ENCODE peak calls at places on chromosomes 5 and 9, in four cellular contexts. One of them, this sample, is unnamed.

GRCh38 chr9:95770653-95771131 is 104.8 kb upstream of the ERCC6L2 start:
- DNase-seq in colonic mucosa: no peak
- DNase-seq in Jurkat, Clone E6-1: no peak
- DNase-seq in cardiac fibroblast: peak
- DNase-seq in this sample: no peak

GRCh38 chr9:96487949-96488348 is 38.0 kb downstream of the HABP4 start:
- DNase-seq in Jurkat, Clone E6-1: no peak
- DNase-seq in colonic mucosa: no peak
- DNase-seq in cardiac fibroblast: peak
- DNase-seq in this sample: no peak

GRCh38 chr5:176737746-176738699 is 72.3 kb upstream of the UNC5A start:
- DNase-seq in colonic mucosa: peak
- DNase-seq in Jurkat, Clone E6-1: no peak
- DNase-seq in cardiac fibroblast: no peak
- DNase-seq in this sample: no peak

GRCh38 chr5:50699737-50700136 is 33.3 kb downstream of the PARP8 start:
- DNase-seq in Jurkat, Clone E6-1: no peak
- DNase-seq in colonic mucosa: no peak
- DNase-seq in cardiac fibroblast: no peak
- DNase-seq in this sample: no peak

GRCh38 chr5:123440456-123440855 is 17.3 kb upstream of the CEP120 start:
- DNase-seq in colonic mucosa: no peak
- DNase-seq in cardiac fibroblast: no peak
- DNase-seq in Jurkat, Clone E6-1: no peak
- DNase-seq in this sample: no peak

GRCh38 chr5:72648511-72648910 is 141.3 kb upstream of the ZNF366 start:
- DNase-seq in Jurkat, Clone E6-1: no peak
- DNase-seq in cardiac fibroblast: no peak
- DNase-seq in colonic mucosa: no peak
- DNase-seq in this sample: no peak

GRCh38 chr5:72440207-72440638 is 67.0 kb downstream of the ZNF366 start:
- DNase-seq in Jurkat, Clone E6-1: no peak
- DNase-seq in colonic mucosa: no peak
- DNase-seq in cardiac fibroblast: no peak
- DNase-seq in this sample: no peak

GRCh38 chr9:108933231-108933630 is 693 bp downstream of the ELP1 start:
- DNase-seq in cardiac fibroblast: peak
- DNase-seq in colonic mucosa: no peak
- DNase-seq in Jurkat, Clone E6-1: no peak
- DNase-seq in this sample: no peak

GRCh38 chr9:85658716-85659115 is 83.0 kb downstream of the AGTPBP1 start:
- DNase-seq in cardiac fibroblast: no peak
- DNase-seq in Jurkat, Clone E6-1: no peak
- DNase-seq in colonic mucosa: no peak
- DNase-seq in this sample: no peak

GRCh38 chr5:59187772-59188347 is 605.0 kb downstream of the RAB3C start:
- DNase-seq in Jurkat, Clone E6-1: no peak
- DNase-seq in cardiac fibroblast: peak
- DNase-seq in colonic mucosa: no peak
- DNase-seq in this sample: no peak

GRCh38 chr5:102223542-102224444 is 72.3 kb downstream of the SLCO4C1 start:
- DNase-seq in Jurkat, Clone E6-1: peak
- DNase-seq in colonic mucosa: no peak
- DNase-seq in cardiac fibroblast: peak
- DNase-seq in this sample: peak

GRCh38 chr5:94994465-94994996 is 290.4 kb downstream of the MCTP1 start:
- DNase-seq in Jurkat, Clone E6-1: no peak
- DNase-seq in colonic mucosa: no peak
- DNase-seq in cardiac fibroblast: no peak
- DNase-seq in this sample: no peak

GRCh38 chr5:51960617-51961115 is 577.4 kb downstream of the ISL1 start:
- DNase-seq in cardiac fibroblast: peak
- DNase-seq in colonic mucosa: no peak
- DNase-seq in Jurkat, Clone E6-1: peak
- DNase-seq in this sample: peak

GRCh38 chr9:109010676-109011655 is 2.3 kb downstream of the CTNNAL1 start:
- DNase-seq in Jurkat, Clone E6-1: no peak
- DNase-seq in cardiac fibroblast: peak
- DNase-seq in colonic mucosa: no peak
- DNase-seq in this sample: peak

GRCh38 chr5:7878381-7878873 is 9.5 kb downstream of the MTRR start:
- DNase-seq in colonic mucosa: no peak
- DNase-seq in Jurkat, Clone E6-1: no peak
- DNase-seq in cardiac fibroblast: peak
- DNase-seq in this sample: peak

GRCh38 chr5:107893642-107894041 is 222.9 kb upstream of the EFNA5 start:
- DNase-seq in cardiac fibroblast: peak
- DNase-seq in Jurkat, Clone E6-1: no peak
- DNase-seq in colonic mucosa: no peak
- DNase-seq in this sample: no peak

GRCh38 chr5:99037668-99038067 is 108.9 kb upstream of the CHD1 start:
- DNase-seq in Jurkat, Clone E6-1: peak
- DNase-seq in colonic mucosa: peak
- DNase-seq in cardiac fibroblast: no peak
- DNase-seq in this sample: no peak

GRCh38 chr9:21605489-21605931 is 123.4 kb upstream of the IFNE start:
- DNase-seq in cardiac fibroblast: peak
- DNase-seq in colonic mucosa: no peak
- DNase-seq in Jurkat, Clone E6-1: no peak
- DNase-seq in this sample: peak

GRCh38 chr5:173394701-173395100 is 66.5 kb upstream of the STC2 start:
- DNase-seq in cardiac fibroblast: no peak
- DNase-seq in colonic mucosa: no peak
- DNase-seq in Jurkat, Clone E6-1: no peak
- DNase-seq in this sample: no peak

GRCh38 chr5:2299388-2300220 is 416.9 kb upstream of the IRX4 start:
- DNase-seq in Jurkat, Clone E6-1: no peak
- DNase-seq in cardiac fibroblast: no peak
- DNase-seq in colonic mucosa: no peak
- DNase-seq in this sample: no peak

GRCh38 chr5:171521219-171521633 is 101.8 kb downstream of the FGF18 start:
- DNase-seq in colonic mucosa: no peak
- DNase-seq in cardiac fibroblast: peak
- DNase-seq in Jurkat, Clone E6-1: no peak
- DNase-seq in this sample: peak

GRCh38 chr5:51387854-51388320 is 4.6 kb downstream of the ISL1 start:
- DNase-seq in cardiac fibroblast: no peak
- DNase-seq in colonic mucosa: no peak
- DNase-seq in Jurkat, Clone E6-1: no peak
- DNase-seq in this sample: no peak

DNA sequence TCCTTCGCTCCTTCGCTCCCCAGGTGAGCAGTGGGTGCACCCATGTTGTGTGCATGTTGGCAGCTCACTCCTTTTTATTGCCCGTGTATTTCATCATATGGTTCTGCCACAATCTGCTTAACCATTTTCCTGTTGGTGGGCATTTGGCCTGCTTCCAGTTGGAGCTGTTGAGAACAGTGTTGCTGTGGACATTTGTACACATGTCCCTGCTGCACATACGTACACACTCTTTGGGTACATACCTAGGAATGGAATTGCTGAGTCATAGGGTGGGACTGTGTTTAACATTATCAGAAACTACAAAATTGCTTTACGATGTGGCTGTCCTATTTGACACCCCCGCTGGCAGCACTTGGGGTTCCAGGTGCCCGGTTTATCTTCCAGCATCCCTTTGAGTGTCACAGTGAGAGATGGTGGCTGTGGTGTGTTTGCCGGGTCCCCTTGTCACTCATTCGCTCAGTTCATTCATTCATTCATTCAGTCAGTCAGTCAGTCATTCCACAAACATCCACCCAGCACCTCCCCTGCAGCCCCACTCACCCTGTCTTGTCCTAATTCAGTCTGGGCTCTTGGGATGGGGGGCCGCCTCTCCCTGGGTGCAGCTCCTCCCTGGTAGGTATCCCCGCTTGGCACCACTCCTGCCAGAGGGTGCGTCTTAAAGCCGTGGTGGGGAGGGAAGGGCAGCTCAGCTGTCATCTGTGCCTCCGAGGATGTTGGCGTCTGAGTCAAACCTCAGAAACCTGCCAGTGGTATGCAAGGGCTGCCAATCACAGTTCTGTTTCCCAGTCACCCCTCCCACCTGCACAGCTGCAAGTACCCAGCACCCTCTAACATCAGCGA is 8.0 kb upstream of the FIBCD1 start:
- DNase-seq in colonic mucosa: peak
- DNase-seq in cardiac fibroblast: peak
- DNase-seq in Jurkat, Clone E6-1: peak
- DNase-seq in this sample: peak
- H3K4me3 ChIP-seq in colonic mucosa: no peak
- H3K4me3 ChIP-seq in cardiac fibroblast: no peak
- H3K4me3 ChIP-seq in Jurkat, Clone E6-1: no peak
- H3K4me3 ChIP-seq in this sample: peak

GRCh38 chr5:84091400-84091799 is 293.3 kb downstream of the EDIL3 start:
- DNase-seq in cardiac fibroblast: no peak
- DNase-seq in colonic mucosa: no peak
- DNase-seq in Jurkat, Clone E6-1: no peak
- DNase-seq in this sample: no peak

GRCh38 chr5:84085387-84086041 is 299.2 kb downstream of the EDIL3 start:
- DNase-seq in colonic mucosa: no peak
- DNase-seq in Jurkat, Clone E6-1: no peak
- DNase-seq in cardiac fibroblast: no peak
- DNase-seq in this sample: no peak

GRCh38 chr5:84088996-84089395 is 295.7 kb downstream of the EDIL3 start:
- DNase-seq in Jurkat, Clone E6-1: peak
- DNase-seq in cardiac fibroblast: peak
- DNase-seq in colonic mucosa: peak
- DNase-seq in this sample: peak

GRCh38 chr5:84080908-84081307 is 303.8 kb downstream of the EDIL3 start:
- DNase-seq in colonic mucosa: no peak
- DNase-seq in cardiac fibroblast: no peak
- DNase-seq in Jurkat, Clone E6-1: no peak
- DNase-seq in this sample: no peak

GRCh38 chr5:84086517-84086916 is 298.2 kb downstream of the EDIL3 start:
- DNase-seq in Jurkat, Clone E6-1: no peak
- DNase-seq in colonic mucosa: no peak
- DNase-seq in cardiac fibroblast: no peak
- DNase-seq in this sample: no peak
- H3K4me3 ChIP-seq in Jurkat, Clone E6-1: no peak
- H3K4me3 ChIP-seq in colonic mucosa: no peak
- H3K4me3 ChIP-seq in cardiac fibroblast: no peak
- H3K4me3 ChIP-seq in this sample: no peak

DNA sequence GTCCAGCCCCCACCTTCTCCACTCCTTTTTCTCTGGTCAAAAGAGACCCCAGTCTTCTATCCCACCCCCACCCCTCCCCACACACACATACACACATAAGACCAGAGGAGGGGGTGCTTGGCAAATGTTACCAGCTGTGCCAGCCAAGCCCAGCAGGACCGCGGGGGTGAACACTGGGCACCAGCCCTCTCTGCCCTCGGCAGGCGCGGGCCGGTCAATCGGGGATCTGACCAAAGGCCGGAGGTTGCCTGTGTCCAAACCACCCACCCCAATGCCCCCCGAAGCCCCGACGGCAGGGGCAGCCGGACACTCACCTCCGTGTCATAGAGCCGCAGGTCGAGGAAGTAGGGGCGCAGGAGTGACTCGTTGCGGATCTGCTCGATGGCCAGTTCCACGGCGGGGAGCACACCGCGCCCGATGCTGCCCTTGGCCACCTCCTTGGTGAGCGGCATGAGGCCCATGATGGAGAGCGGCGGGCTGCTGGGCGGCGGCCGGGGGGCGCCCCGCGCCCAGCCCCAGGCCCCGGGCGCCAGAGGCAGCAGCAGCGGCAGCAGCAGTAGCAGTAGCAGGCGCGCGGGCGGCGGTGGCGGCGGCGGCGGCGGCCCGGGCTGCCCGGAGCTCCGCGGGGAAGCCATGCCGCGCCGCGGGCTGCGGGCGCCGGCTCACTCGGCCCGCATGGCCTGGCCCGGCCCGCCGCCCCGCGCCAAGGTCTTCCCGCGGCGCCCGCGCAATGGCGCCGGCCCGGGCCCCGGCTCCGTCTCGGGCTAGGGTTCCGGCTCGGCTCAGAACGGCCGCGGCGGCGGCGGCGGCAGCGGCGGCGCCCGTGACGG is 417 bp downstream of the GABBR2 start:
- DNase-seq in Jurkat, Clone E6-1: no peak
- DNase-seq in cardiac fibroblast: no peak
- DNase-seq in colonic mucosa: no peak
- DNase-seq in this sample: no peak
- H3K4me3 ChIP-seq in Jurkat, Clone E6-1: no peak
- H3K4me3 ChIP-seq in cardiac fibroblast: peak
- H3K4me3 ChIP-seq in colonic mucosa: no peak
- H3K4me3 ChIP-seq in this sample: peak

DNA sequence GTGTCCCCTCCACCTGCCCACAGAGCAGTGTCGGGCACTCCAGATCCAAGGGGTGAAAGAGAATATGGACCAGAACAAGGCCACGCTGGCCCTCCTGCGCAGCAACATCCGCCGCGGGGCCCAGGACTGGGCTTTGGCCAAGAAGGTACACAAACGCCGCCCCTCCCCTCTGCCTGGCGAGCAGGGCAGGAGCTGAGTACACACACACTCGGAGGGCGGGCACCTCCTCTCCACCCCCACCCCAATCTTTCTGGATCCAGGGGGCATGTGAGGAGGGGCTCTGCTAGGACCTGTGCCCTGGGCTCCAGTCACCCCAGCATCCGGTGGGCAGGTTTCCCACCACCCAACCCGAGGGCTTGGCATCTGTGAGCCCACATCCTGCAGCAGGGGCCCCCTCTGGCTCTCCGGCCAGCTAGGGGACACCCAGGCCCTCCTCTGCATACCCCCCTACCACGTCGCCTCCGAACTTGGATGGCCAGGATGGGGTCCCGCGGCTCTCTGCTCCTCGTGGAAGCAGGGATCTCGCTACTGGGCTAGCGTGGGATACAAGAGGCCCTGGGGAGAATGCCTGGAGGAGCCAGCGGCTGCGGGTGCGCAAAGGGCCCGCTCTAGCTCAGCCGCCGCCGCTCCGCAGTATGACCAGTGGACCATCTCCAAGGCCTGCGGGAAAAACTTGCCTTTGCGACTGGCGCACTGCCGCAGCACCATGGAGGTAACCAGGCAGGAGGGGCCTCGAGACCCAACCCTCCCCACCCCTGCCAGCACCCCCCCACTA is 3.1 kb downstream of the CCDC183 start:
- DNase-seq in Jurkat, Clone E6-1: no peak
- DNase-seq in cardiac fibroblast: no peak
- DNase-seq in colonic mucosa: peak
- DNase-seq in this sample: no peak
- H3K4me3 ChIP-seq in Jurkat, Clone E6-1: peak
- H3K4me3 ChIP-seq in cardiac fibroblast: peak
- H3K4me3 ChIP-seq in colonic mucosa: peak
- H3K4me3 ChIP-seq in this sample: peak